ENCODE peak calls at places on chromosomes 13 and 19, in five cellular contexts. One of them, this sample, is unnamed.

GRCh38 chr13:20161275-20161950 is 561 bp upstream of the GJA3 start:
- DNase-seq in colonic mucosa: no peak
- DNase-seq in testis: peak; percentile 61
- DNase-seq in osteoblast: no peak
- DNase-seq in transverse colon: peak; percentile 39
- DNase-seq in this sample: no peak

GRCh38 chr13:38819053-38819452 is 132.2 kb downstream of the FREM2 start:
- DNase-seq in colonic mucosa: no peak
- DNase-seq in testis: no peak
- DNase-seq in osteoblast: no peak
- DNase-seq in transverse colon: no peak
- DNase-seq in this sample: no peak

GRCh38 chr13:49652691-49653305 is 24.5 kb downstream of the ARL11 start:
- DNase-seq in colonic mucosa: peak; percentile 44
- DNase-seq in testis: peak; percentile 60
- DNase-seq in osteoblast: peak; percentile 88
- DNase-seq in transverse colon: peak; percentile 32
- DNase-seq in this sample: peak; percentile 64

GRCh38 chr13:43946281-43946680 is 66.6 kb downstream of the LACC1 start:
- DNase-seq in colonic mucosa: no peak
- DNase-seq in testis: no peak
- DNase-seq in osteoblast: no peak
- DNase-seq in transverse colon: no peak
- DNase-seq in this sample: no peak

GRCh38 chr13:27960362-27961226 is 8.5 kb downstream of the CDX2 start:
- DNase-seq in colonic mucosa: peak; percentile 91
- DNase-seq in testis: peak; percentile 62
- DNase-seq in osteoblast: peak; percentile 94
- DNase-seq in transverse colon: peak; percentile 88
- DNase-seq in this sample: peak; percentile 97

GRCh38 chr13:101691326-101691725 is 238.9 kb downstream of the ITGBL1 start:
- DNase-seq in colonic mucosa: no peak
- DNase-seq in testis: no peak
- DNase-seq in osteoblast: no peak
- DNase-seq in transverse colon: no peak
- DNase-seq in this sample: no peak

GRCh38 chr13:43132911-43133310 is 109.5 kb downstream of the DNAJC15 start:
- DNase-seq in colonic mucosa: no peak
- DNase-seq in testis: no peak
- DNase-seq in osteoblast: no peak
- DNase-seq in transverse colon: no peak
- DNase-seq in this sample: no peak

GRCh38 chr13:24032252-24032651 is 128.3 kb upstream of the SPATA13 start:
- DNase-seq in colonic mucosa: no peak
- DNase-seq in testis: no peak
- DNase-seq in osteoblast: peak; percentile 69
- DNase-seq in transverse colon: no peak
- DNase-seq in this sample: no peak

GRCh38 chr19:16062789-16063188 is 13.5 kb upstream of the TPM4 start:
- DNase-seq in colonic mucosa: peak; percentile 72
- DNase-seq in testis: peak; percentile 71
- DNase-seq in osteoblast: peak; percentile 60
- DNase-seq in transverse colon: peak; percentile 78
- DNase-seq in this sample: peak; percentile 68

GRCh38 chr19:17311455-17312248 is 2.3 kb downstream of the DDA1 start:
- DNase-seq in colonic mucosa: no peak
- DNase-seq in testis: no peak
- DNase-seq in osteoblast: peak; percentile 96
- DNase-seq in transverse colon: no peak
- DNase-seq in this sample: no peak

GRCh38 chr13:81771948-81772347 is 1431.0 kb upstream of the SPRY2 start:
- DNase-seq in colonic mucosa: no peak
- DNase-seq in testis: no peak
- DNase-seq in osteoblast: no peak
- DNase-seq in transverse colon: no peak
- DNase-seq in this sample: no peak

GRCh38 chr19:32800757-32801156 is 68.8 kb downstream of the SLC7A9 start:
- DNase-seq in colonic mucosa: no peak
- DNase-seq in testis: no peak
- DNase-seq in osteoblast: no peak
- DNase-seq in transverse colon: no peak
- DNase-seq in this sample: no peak

GRCh38 chr13:33583398-33583797 is 234.6 kb upstream of the RFC3 start:
- DNase-seq in colonic mucosa: no peak
- DNase-seq in testis: no peak
- DNase-seq in osteoblast: no peak
- DNase-seq in transverse colon: no peak
- DNase-seq in this sample: no peak

GRCh38 chr13:33577037-33577436 is 240.9 kb upstream of the RFC3 start:
- DNase-seq in colonic mucosa: no peak
- DNase-seq in testis: no peak
- DNase-seq in osteoblast: no peak
- DNase-seq in transverse colon: no peak
- DNase-seq in this sample: no peak

GRCh38 chr13:33582121-33582520 is 235.8 kb upstream of the RFC3 start:
- DNase-seq in colonic mucosa: no peak
- DNase-seq in testis: no peak
- DNase-seq in osteoblast: no peak
- DNase-seq in transverse colon: no peak
- DNase-seq in this sample: no peak

GRCh38 chr13:33575378-33575777 is 242.6 kb upstream of the RFC3 start:
- DNase-seq in colonic mucosa: no peak
- DNase-seq in testis: no peak
- DNase-seq in osteoblast: no peak
- DNase-seq in transverse colon: no peak
- DNase-seq in this sample: no peak

DNA sequence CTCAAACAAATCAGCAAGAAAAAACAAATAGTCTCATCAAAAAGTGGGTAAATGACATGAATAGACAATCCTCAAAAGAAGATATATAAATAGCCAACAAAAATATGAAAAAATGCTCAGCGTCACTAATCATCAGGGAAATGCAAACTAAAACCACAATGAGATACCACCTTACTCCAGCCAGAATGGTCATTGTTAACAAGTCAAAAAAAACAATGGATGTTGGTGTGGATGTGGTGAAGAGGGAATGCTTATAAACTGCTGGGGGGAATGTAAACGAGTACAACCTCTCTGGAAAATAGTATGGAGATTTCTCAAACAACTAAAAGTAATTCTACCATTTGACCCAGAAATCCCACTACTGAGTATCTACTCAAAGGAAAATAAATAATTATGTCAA is 239.2 kb upstream of the RFC3 start:
- DNase-seq in colonic mucosa: no peak
- DNase-seq in testis: no peak
- DNase-seq in osteoblast: no peak
- DNase-seq in transverse colon: no peak
- DNase-seq in this sample: no peak
- H3K4me3 ChIP-seq in colonic mucosa: no peak overlapping the region
- H3K4me3 ChIP-seq in testis: no peak overlapping the region
- H3K4me3 ChIP-seq in osteoblast: no peak overlapping the region
- H3K4me3 ChIP-seq in transverse colon: no peak overlapping the region
- H3K4me3 ChIP-seq in this sample: no peak overlapping the region

GRCh38 chr19:55160128-55160985 is 2.8 kb upstream of the TNNI3 start:
- DNase-seq in colonic mucosa: peak; percentile 92
- DNase-seq in testis: peak; percentile 92
- DNase-seq in osteoblast: peak; percentile 100
- DNase-seq in transverse colon: peak; percentile 91
- DNase-seq in this sample: peak; percentile 89

GRCh38 chr19:55158423-55158822 is 891 bp upstream of the TNNI3 start:
- DNase-seq in colonic mucosa: no peak
- DNase-seq in testis: no peak
- DNase-seq in osteoblast: peak; percentile 81
- DNase-seq in transverse colon: no peak
- DNase-seq in this sample: no peak

GRCh38 chr19:55158848-55159793 is 1.6 kb upstream of the TNNI3 start:
- DNase-seq in colonic mucosa: no peak
- DNase-seq in testis: no peak
- DNase-seq in osteoblast: peak; percentile 94
- DNase-seq in transverse colon: no peak
- DNase-seq in this sample: no peak

GRCh38 chr19:55156202-55157063 is 1.1 kb downstream of the TNNI3 start:
- DNase-seq in colonic mucosa: peak; percentile 91
- DNase-seq in testis: peak; percentile 77
- DNase-seq in osteoblast: peak; percentile 91
- DNase-seq in transverse colon: peak; percentile 74
- DNase-seq in this sample: peak; percentile 53

GRCh38 chr19:55157064-55157908 is at the start of gene TNNI3:
- DNase-seq in colonic mucosa: no peak
- DNase-seq in testis: no peak
- DNase-seq in osteoblast: peak; percentile 77
- DNase-seq in transverse colon: no peak
- DNase-seq in this sample: no peak
- H3K27ac ChIP-seq in colonic mucosa: no peak within 1 kb of the TSS
- H3K27ac ChIP-seq in testis: no peak within 1 kb of the TSS
- H3K27ac ChIP-seq in osteoblast: no peak within 1 kb of the TSS
- H3K27ac ChIP-seq in transverse colon: no peak within 1 kb of the TSS
- H3K27ac ChIP-seq in this sample: no peak within 1 kb of the TSS

GRCh38 chr13:74024314-74024713 is 109.9 kb downstream of the KLF12 start:
- DNase-seq in colonic mucosa: no peak
- DNase-seq in testis: no peak
- DNase-seq in osteoblast: no peak
- DNase-seq in transverse colon: no peak
- DNase-seq in this sample: no peak

GRCh38 chr13:74024856-74025255 is 109.3 kb downstream of the KLF12 start:
- DNase-seq in colonic mucosa: no peak
- DNase-seq in testis: no peak
- DNase-seq in osteoblast: no peak
- DNase-seq in transverse colon: no peak
- DNase-seq in this sample: peak; percentile 37

GRCh38 chr13:74026753-74027152 is 107.5 kb downstream of the KLF12 start:
- DNase-seq in colonic mucosa: peak; percentile 31
- DNase-seq in testis: no peak
- DNase-seq in osteoblast: no peak
- DNase-seq in transverse colon: peak; percentile 44
- DNase-seq in this sample: peak; percentile 53

GRCh38 chr13:74027161-74027779 is 106.9 kb downstream of the KLF12 start:
- DNase-seq in colonic mucosa: no peak
- DNase-seq in testis: no peak
- DNase-seq in osteoblast: no peak
- DNase-seq in transverse colon: no peak
- DNase-seq in this sample: no peak

GRCh38 chr13:74025369-74025768 is 108.8 kb downstream of the KLF12 start:
- DNase-seq in colonic mucosa: no peak
- DNase-seq in testis: no peak
- DNase-seq in osteoblast: no peak
- DNase-seq in transverse colon: no peak
- DNase-seq in this sample: no peak
- H3K4me1 ChIP-seq in colonic mucosa: no peaks in the 10 kb centered on the region
- H3K4me1 ChIP-seq in testis: no peaks in the 10 kb centered on the region
- H3K4me1 ChIP-seq in osteoblast: no peaks in the 10 kb centered on the region
- H3K4me1 ChIP-seq in transverse colon: no peaks in the 10 kb centered on the region
- H3K4me1 ChIP-seq in this sample: peaks cover 6% of the 10 kb centered on the region

DNA sequence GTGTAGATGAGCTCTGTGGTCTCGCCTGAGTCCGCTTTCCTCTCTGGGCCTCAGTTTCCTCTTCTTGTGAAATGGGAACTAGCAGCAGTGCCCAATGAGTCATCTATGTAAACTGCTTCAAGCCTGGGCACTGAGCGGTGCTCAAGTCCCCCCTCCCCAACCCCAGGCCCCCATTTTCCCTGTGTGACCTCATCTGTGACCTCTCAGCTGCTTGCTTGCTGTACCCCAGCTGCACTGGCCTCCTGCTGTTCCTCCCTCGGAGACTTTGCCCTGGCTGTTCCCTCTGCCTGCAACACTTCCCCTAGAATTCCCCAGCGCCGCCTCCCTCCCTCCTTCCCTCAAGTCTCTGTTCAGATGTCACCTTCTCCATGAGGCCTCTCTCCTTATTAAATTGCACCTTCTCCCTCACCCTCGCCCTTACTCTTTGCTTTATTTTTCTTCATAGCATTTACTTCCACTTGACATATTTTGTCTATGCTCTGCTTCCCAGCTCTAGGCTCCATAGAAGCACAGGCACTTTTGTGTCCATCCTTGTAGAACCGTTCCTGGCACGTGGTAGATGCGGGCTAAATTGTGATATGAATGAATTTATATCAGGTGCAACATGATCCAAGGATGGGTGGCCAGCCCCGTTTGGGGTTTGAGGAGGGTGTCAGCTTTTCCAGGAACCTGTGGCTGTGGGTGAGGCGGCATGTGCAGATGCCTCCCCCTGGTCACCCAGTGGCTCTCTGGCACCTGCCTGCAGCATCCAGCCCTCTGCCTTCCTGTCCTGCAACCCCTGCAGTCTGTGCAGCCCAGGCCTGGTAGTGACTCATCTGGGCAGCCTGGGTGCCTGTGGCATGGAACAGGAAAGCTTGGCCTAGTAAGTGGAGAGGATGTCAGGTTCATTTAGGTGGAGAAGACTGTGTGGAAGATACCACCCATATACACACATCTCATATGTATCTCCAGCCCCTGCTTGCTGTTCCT is 26.3 kb downstream of the SIPA1L3 start:
- DNase-seq in colonic mucosa: peak; percentile 86
- DNase-seq in testis: no peak
- DNase-seq in osteoblast: peak; percentile 90
- DNase-seq in transverse colon: peak; percentile 75
- DNase-seq in this sample: peak; percentile 90
- H3K4me3 ChIP-seq in colonic mucosa: peak overlapping the region; percentile 23
- H3K4me3 ChIP-seq in testis: no peak overlapping the region
- H3K4me3 ChIP-seq in osteoblast: no peak overlapping the region
- H3K4me3 ChIP-seq in transverse colon: peak overlapping the region; percentile 23
- H3K4me3 ChIP-seq in this sample: no peak overlapping the region

This sample was measured in small intestine.